ENCODE peak calls at places on chromosomes 13 and 19, in eight cellular contexts. M, K, X, H, Y, B, S and F are unnamed samples.
A peak's percentile ranks its signal among the peaks of the same experiment; 100 is the strongest.

GRCh38 chr13:21694831-21695230 is 24.0 kb downstream of the FGF9 start:
- DNase-seq in S (no peak), X (no peak), Y (no peak), M (no peak), H (no peak), B (no peak), K (no peak), F (no peak)

GRCh38 chr19:53808710-53809125 is 15.4 kb downstream of the NLRP12 start:
- DNase-seq in H (no peak), S (peak; percentile 70), K (peak; percentile 22), B (no peak), Y (no peak), X (no peak), M (no peak), F (no peak)

GRCh38 chr19:33203529-33203928 is 9.4 kb downstream of the LRP3 start:
- DNase-seq in H (no peak), Y (no peak), X (no peak), M (no peak), K (no peak), S (no peak), B (no peak), F (peak; percentile 20)

GRCh38 chr19:5125797-5126497 is 157.0 kb downstream of the KDM4B start:
- DNase-seq in M (peak; percentile 27), H (no peak), S (no peak), Y (no peak), B (no peak), X (no peak), K (no peak), F (no peak)

GRCh38 chr19:50906217-50906616 is 5.0 kb downstream of the KLK4 start:
- DNase-seq in X (peak; percentile 54), S (peak; percentile 41), H (peak; percentile 51), Y (no peak), K (peak; percentile 33), B (peak; percentile 13), M (peak; percentile 38), F (no peak)

GRCh38 chr19:15538774-15539173 is 30.4 kb downstream of the CYP4F22 start:
- DNase-seq in X (no peak), K (no peak), B (no peak), S (no peak), Y (no peak), H (no peak), M (no peak), F (no peak)

GRCh38 chr13:40145139-40145538 is 489.7 kb downstream of the COG6 start:
- DNase-seq in B (no peak), M (no peak), Y (no peak), K (no peak), H (no peak), X (no peak), S (no peak), F (no peak)

GRCh38 chr19:32104465-32105235 is 240.8 kb upstream of the ZNF507 start:
- DNase-seq in H (no peak), M (no peak), B (no peak), K (no peak), S (no peak), X (no peak), Y (no peak), F (no peak)

GRCh38 chr19:58182577-58182988 is 278 bp upstream of the ZNF274 start:
- DNase-seq in K (peak; percentile 92), S (no peak), Y (no peak), M (peak; percentile 77), H (no peak), X (no peak), B (no peak), F (no peak)

GRCh38 chr19:42198676-42199439 is 18.6 kb downstream of the DEDD2 start:
- DNase-seq in X (peak; percentile 93), B (no peak), Y (no peak), K (peak; percentile 87), S (no peak), H (peak; percentile 44), M (peak; percentile 74), F (no peak)

GRCh38 chr19:57436392-57436791 is 1.3 kb downstream of the ZNF749 start:
- DNase-seq in X (no peak), S (peak; percentile 14), B (no peak), Y (no peak), H (no peak), K (no peak), M (no peak), F (no peak)

GRCh38 chr13:48727252-48728011 is 73.7 kb downstream of the CYSLTR2 start:
- DNase-seq in K (no peak), B (no peak), S (peak; percentile 38), Y (no peak), M (no peak), H (no peak), X (no peak), F (no peak)

GRCh38 chr19:8158411-8159074 is 9.2 kb upstream of the FBN3 start:
- DNase-seq in H (peak; percentile 55), S (peak; percentile 76), M (peak; percentile 35), K (peak; percentile 89), X (peak; percentile 73), B (peak; percentile 66), Y (no peak), F (peak; percentile 49)

GRCh38 chr13:74794582-74794981 is 660.4 kb upstream of the KLF12 start:
- DNase-seq in M (no peak), K (no peak), Y (no peak), X (no peak), H (no peak), S (peak; percentile 12), B (no peak), F (no peak)

GRCh38 chr13:82675024-82675423 is 1207.2 kb downstream of the SLITRK1 start:
- DNase-seq in B (no peak), Y (no peak), K (no peak), X (no peak), M (no peak), S (no peak), H (no peak), F (no peak)

GRCh38 chr13:24097064-24097463 is 63.5 kb upstream of the SPATA13 start:
- DNase-seq in X (no peak), M (no peak), B (no peak), K (no peak), H (no peak), Y (no peak), S (peak; percentile 92), F (no peak)

GRCh38 chr13:29923554-29924481 is 73.4 kb upstream of the UBL3 start:
- DNase-seq in B (peak; percentile 93), H (peak; percentile 94), K (peak; percentile 39), Y (peak; percentile 91), S (peak; percentile 99), X (peak; percentile 91), M (peak; percentile 63), F (peak; percentile 90)

GRCh38 chr19:4519521-4520277 is 1.4 kb upstream of the PLIN4 start:
- DNase-seq in M (no peak), Y (no peak), H (no peak), X (no peak), K (no peak), B (no peak), S (peak; percentile 21), F (no peak)

GRCh38 chr13:63048648-63049047 is 1633.0 kb upstream of the PCDH20 start:
- DNase-seq in S (no peak), Y (no peak), H (no peak), B (no peak), M (no peak), K (no peak), X (no peak), F (no peak)

GRCh38 chr13:26584713-26585112 is 27.2 kb downstream of the WASF3 start:
- DNase-seq in Y (no peak), K (no peak), H (no peak), M (no peak), B (no peak), S (peak; percentile 88), X (no peak), F (no peak)

GRCh38 chr13:108572782-108573211 is 56.6 kb upstream of the MYO16 start:
- DNase-seq in H (no peak), M (no peak), K (no peak), Y (no peak), X (no peak), B (no peak), S (no peak), F (no peak)

GRCh38 chr13:102310691-102311432 is 91.0 kb downstream of the FGF14 start:
- DNase-seq in H (no peak), X (peak; percentile 47), K (no peak), M (no peak), B (no peak), Y (no peak), S (no peak), F (no peak)

GRCh38 chr13:32047088-32047487 is 15.5 kb downstream of the FRY start:
- DNase-seq in H (no peak), X (no peak), B (no peak), K (no peak), S (no peak), Y (no peak), M (no peak), F (no peak)

GRCh38 chr13:32045963-32046785 is 14.6 kb downstream of the FRY start:
- DNase-seq in B (no peak), X (no peak), Y (no peak), K (peak; percentile 76), S (peak; percentile 53), H (no peak), M (no peak), F (no peak)

GRCh38 chr13:32045537-32045936 is 14.0 kb downstream of the FRY start:
- DNase-seq in H (no peak), S (no peak), M (no peak), K (no peak), Y (no peak), X (no peak), B (no peak), F (no peak)

GRCh38 chr13:32048816-32049215 is 17.2 kb downstream of the FRY start:
- DNase-seq in S (peak; percentile 13), H (no peak), K (no peak), M (no peak), Y (no peak), X (no peak), B (no peak), F (no peak)

GRCh38 chr13:32047796-32048195 is 16.2 kb downstream of the FRY start:
- DNase-seq in M (no peak), S (no peak), K (no peak), H (no peak), Y (no peak), X (no peak), B (no peak), F (no peak)
- H3K27ac ChIP-seq in M (no peak overlapping the region), S (no peak overlapping the region), K (no peak overlapping the region), H (peak overlapping the region; percentile 25), Y (no peak overlapping the region), X (no peak overlapping the region), B (peak overlapping the region; percentile 51), F (no peak overlapping the region)

GRCh38 chr19:16654151-16654550 is 5.8 kb downstream of the SMIM7 start:
- DNase-seq in S (no peak), B (no peak), Y (no peak), M (no peak), X (no peak), H (no peak), K (no peak), F (no peak)
- H3K4me1 ChIP-seq in S (peaks cover 13% of the 10 kb centered on the region), B (peaks cover 9% of the 10 kb centered on the region), Y (peaks cover 17% of the 10 kb centered on the region), M (peaks cover 25% of the 10 kb centered on the region), X (no peaks in the 10 kb centered on the region), H (peaks cover 57% of the 10 kb centered on the region), K (peaks cover 11% of the 10 kb centered on the region), F (peaks cover 28% of the 10 kb centered on the region)

GRCh38 chr19:44107751-44108150 is 5.4 kb upstream of the ZNF225 start:
- DNase-seq in S (no peak), X (no peak), M (no peak), H (no peak), K (no peak), B (no peak), Y (no peak), F (no peak)
- H3K9me3 ChIP-seq in S (no peaks in the 10 kb centered on the region), X (no peaks in the 10 kb centered on the region), M (peaks cover 38% of the 10 kb centered on the region), H (peaks cover 93% of the 10 kb centered on the region), K (no peaks in the 10 kb centered on the region), B (peaks cover 8% of the 10 kb centered on the region), Y (peaks cover 65% of the 10 kb centered on the region), F (peaks cover 87% of the 10 kb centered on the region)

GRCh38 chr13:109593230-109593629 is 193.2 kb downstream of the IRS2 start:
- DNase-seq in B (no peak), H (no peak), S (no peak), M (no peak), Y (no peak), X (no peak), K (no peak), F (no peak)
- H3K27ac ChIP-seq in B (no peak overlapping the region), H (no peak overlapping the region), S (no peak overlapping the region), M (no peak overlapping the region), Y (no peak overlapping the region), X (peak overlapping the region; percentile 67), K (no peak overlapping the region), F (no peak overlapping the region)